ENCODE peak calls at places on chromosomes 2 and 18, in seven cellular contexts. S is CD8-positive, alpha-beta T cell; U is caudate nucleus; W is iPS-NIHi11; O is H4; C is endothelial cell; L is EL. N is an unnamed sample.

GRCh38 chr18:53817976-53818950 is 406.2 kb downstream of the MBD2 start:
- DNase-seq in S (no peak), U (no peak), W (no peak), O (no peak), C (no peak), L (no peak), N (no peak)

GRCh38 chr2:98912957-98913915 is 22.8 kb downstream of the CRACDL start:
- DNase-seq in S (no peak), U (no peak), W (no peak), O (no peak), C (no peak), L (peak; percentile 3), N (no peak)

GRCh38 chr2:122236152-122236892 is 480.9 kb downstream of the TSN start:
- DNase-seq in S (no peak), U (no peak), W (peak; percentile 43), O (peak; percentile 81), C (no peak), L (peak; percentile 72), N (no peak)

GRCh38 chr2:179987916-179988315 is 19.2 kb downstream of the CWC22 start:
- DNase-seq in S (no peak), U (no peak), W (no peak), O (no peak), C (no peak), L (no peak), N (no peak)

GRCh38 chr2:181988154-181988924 is 2.7 kb downstream of the PPP1R1C start:
- DNase-seq in S (no peak), U (no peak), W (no peak), O (no peak), C (no peak), L (peak; percentile 23), N (no peak)

GRCh38 chr2:205892141-205893064 is 193.6 kb downstream of the INO80D start:
- DNase-seq in S (no peak), U (no peak), W (peak; percentile 28), O (peak; percentile 39), C (no peak), L (no peak), N (peak; percentile 15)

GRCh38 chr2:117703868-117704267 is 110.6 kb upstream of the DDX18 start:
- DNase-seq in S (no peak), U (no peak), W (no peak), O (no peak), C (no peak), L (no peak), N (no peak)

GRCh38 chr2:144780983-144781382 is 261.1 kb upstream of the ZEB2 start:
- DNase-seq in S (no peak), U (no peak), W (no peak), O (peak; percentile 88), C (no peak), L (peak; percentile 18), N (no peak)

GRCh38 chr2:111159640-111160039 is 38.9 kb downstream of the BCL2L11 start:
- DNase-seq in S (no peak), U (no peak), W (no peak), O (no peak), C (no peak), L (no peak), N (no peak)

GRCh38 chr18:49907346-49907929 is 94.1 kb upstream of the ACAA2 start:
- DNase-seq in S (no peak), U (no peak), W (no peak), O (peak; percentile 68), C (no peak), L (no peak), N (no peak)

GRCh38 chr18:28175047-28175929 is 1.6 kb downstream of the CDH2 start:
- DNase-seq in S (no peak), U (peak; percentile 38), W (peak; percentile 48), O (no peak), C (peak; percentile 74), L (peak; percentile 64), N (peak; percentile 49)

GRCh38 chr2:54106631-54107454 is 8.6 kb upstream of the ACYP2 start:
- DNase-seq in S (no peak), U (no peak), W (peak; percentile 34), O (peak; percentile 60), C (peak; percentile 33), L (peak; percentile 53), N (peak; percentile 25)

GRCh38 chr2:164697688-164698290 is 76.5 kb upstream of the GRB14 start:
- DNase-seq in S (no peak), U (no peak), W (peak; percentile 11), O (no peak), C (no peak), L (no peak), N (peak; percentile 6)

GRCh38 chr2:64212346-64212745 is 68.1 kb upstream of the PELI1 start:
- DNase-seq in S (no peak), U (no peak), W (no peak), O (peak; percentile 88), C (no peak), L (peak; percentile 78), N (peak; percentile 8)

GRCh38 chr2:188785515-188785914 is 188.7 kb upstream of the COL3A1 start:
- DNase-seq in S (no peak), U (no peak), W (no peak), O (no peak), C (no peak), L (no peak), N (no peak)

GRCh38 chr2:59297829-59298228 is 1056.7 kb upstream of the FANCL start:
- DNase-seq in S (no peak), U (no peak), W (no peak), O (no peak), C (no peak), L (no peak), N (no peak)

GRCh38 chr18:688322-688721 is 24.1 kb downstream of the ENOSF1 start:
- DNase-seq in S (no peak), U (no peak), W (no peak), O (no peak), C (no peak), L (no peak), N (no peak)

GRCh38 chr18:13405305-13406038 is 186.9 kb downstream of the LDLRAD4 start:
- DNase-seq in S (no peak), U (no peak), W (no peak), O (no peak), C (no peak), L (no peak), N (no peak)

GRCh38 chr2:235511187-235511661 is 17.4 kb downstream of the AGAP1 start:
- DNase-seq in S (no peak), U (no peak), W (peak; percentile 69), O (peak; percentile 50), C (no peak), L (peak; percentile 79), N (no peak)

GRCh38 chr2:238564286-238564920 is 137.7 kb downstream of the ASB1 start:
- DNase-seq in S (no peak), U (no peak), W (no peak), O (no peak), C (no peak), L (no peak), N (no peak)

GRCh38 chr2:155871940-155872339 is 460.6 kb downstream of the NR4A2 start:
- DNase-seq in S (no peak), U (no peak), W (no peak), O (no peak), C (no peak), L (no peak), N (no peak)